ENCODE peak calls at places on chromosomes 6 and 20, in seven cellular contexts. X is epithelial cell of esophagus, V is SHP77, P is EL, K is fibroblast of mammary gland, E is heart right ventricle, R is sciatic nerve. N is an unnamed sample.

GRCh38 chr6:132907915-132908314 is 93.5 kb downstream of the RPS12 start:
- DNase-seq in X (peak), V (no peak), P (peak), K (peak), E (no peak), R (no peak), N (no peak)

GRCh38 chr20:59139998-59140397 is 23.6 kb upstream of the ZNF831 start:
- DNase-seq in X (no peak), V (no peak), P (no peak), K (no peak), E (no peak), R (no peak), N (no peak)

GRCh38 chr20:52311209-52311794 is 119.7 kb upstream of the ZFP64 start:
- DNase-seq in X (no peak), V (no peak), P (no peak), K (no peak), E (no peak), R (no peak), N (no peak)

GRCh38 chr6:135173242-135173988 is 7.7 kb upstream of the MYB start:
- DNase-seq in X (no peak), V (no peak), P (no peak), K (no peak), E (no peak), R (no peak), N (no peak)

GRCh38 chr20:59042151-59042795 is at the start of gene PRELID3B:
- DNase-seq in X (peak), V (peak), P (peak), K (peak), E (peak), R (no peak), N (peak)

GRCh38 chr6:84035484-84035883 is 1.9 kb downstream of the MRAP2 start:
- DNase-seq in X (no peak), V (no peak), P (no peak), K (no peak), E (no peak), R (no peak), N (no peak)

GRCh38 chr6:157699777-157700636 is 123.0 kb upstream of the SNX9 start:
- DNase-seq in X (no peak), V (no peak), P (no peak), K (no peak), E (no peak), R (no peak), N (no peak)

GRCh38 chr6:160226118-160226541 is 32.5 kb downstream of the SLC22A2 start:
- DNase-seq in X (peak), V (no peak), P (no peak), K (peak), E (no peak), R (no peak), N (no peak)

GRCh38 chr6:128521302-128521632 is 868 bp upstream of the PTPRK start:
- DNase-seq in X (no peak), V (no peak), P (no peak), K (peak), E (no peak), R (no peak), N (no peak)

GRCh38 chr6:154202334-154202733 is 154.3 kb downstream of the IPCEF1 start:
- DNase-seq in X (peak), V (no peak), P (no peak), K (no peak), E (no peak), R (no peak), N (no peak)

GRCh38 chr6:32952817-32953739 is at the start of gene HLA-DMA:
- DNase-seq in X (peak), V (peak), P (peak), K (peak), E (peak), R (peak), N (peak)

GRCh38 chr20:33301192-33301930 is 18.3 kb downstream of the BPIFB1 start:
- DNase-seq in X (no peak), V (no peak), P (peak), K (peak), E (no peak), R (no peak), N (no peak)

GRCh38 chr6:17705428-17705777 is 1.3 kb downstream of the NUP153 start:
- DNase-seq in X (peak), V (no peak), P (peak), K (peak), E (peak), R (no peak), N (peak)

GRCh38 chr6:107646176-107646575 is 156.3 kb downstream of the SOBP start:
- DNase-seq in X (no peak), V (no peak), P (no peak), K (peak), E (peak), R (no peak), N (no peak)

GRCh38 chr6:25359191-25359861 is 80.2 kb downstream of the CARMIL1 start:
- DNase-seq in X (peak), V (no peak), P (peak), K (peak), E (peak), R (no peak), N (peak)

GRCh38 chr6:94270040-94270689 is 850.8 kb upstream of the EPHA7 start:
- DNase-seq in X (no peak), V (peak), P (no peak), K (no peak), E (no peak), R (no peak), N (no peak)

GRCh38 chr6:3269412-3269975 is 10.7 kb downstream of the PSMG4 start:
- DNase-seq in X (no peak), V (no peak), P (no peak), K (peak), E (no peak), R (no peak), N (no peak)

GRCh38 chr6:127225497-127225896 is 41.2 kb upstream of the RNF146 start:
- DNase-seq in X (peak), V (no peak), P (no peak), K (no peak), E (no peak), R (no peak), N (no peak)

GRCh38 chr6:118618676-118619377 is 32.6 kb downstream of the CEP85L start:
- DNase-seq in X (peak), V (peak), P (peak), K (peak), E (peak), R (peak), N (peak)

GRCh38 chr6:112571486-112571885 is 224.4 kb downstream of the RFPL4B start:
- DNase-seq in X (no peak), V (no peak), P (peak), K (peak), E (peak), R (no peak), N (peak)

GRCh38 chr20:34412453-34412852 is 49.4 kb downstream of the ITCH start:
- DNase-seq in X (no peak), V (no peak), P (no peak), K (no peak), E (no peak), R (no peak), N (no peak)

GRCh38 chr6:47209632-47210031 is 100.1 kb downstream of the TNFRSF21 start:
- DNase-seq in X (peak), V (no peak), P (peak), K (peak), E (no peak), R (no peak), N (no peak)

GRCh38 chr6:21164768-21165326 is 428.7 kb upstream of the SOX4 start:
- DNase-seq in X (no peak), V (no peak), P (peak), K (peak), E (no peak), R (no peak), N (no peak)

GRCh38 chr20:50980851-50981713 is 22.5 kb downstream of the MOCS3 start:
- DNase-seq in X (peak), V (peak), P (peak), K (peak), E (peak), R (peak), N (no peak)

GRCh38 chr6:77457720-77458349 is 5.5 kb downstream of the HTR1B start:
- DNase-seq in X (peak), V (peak), P (peak), K (peak), E (peak), R (peak), N (peak)

GRCh38 chr6:109381007-109381746 is 1.1 kb downstream of the CD164 start:
- DNase-seq in X (no peak), V (no peak), P (peak), K (peak), E (no peak), R (no peak), N (no peak)

GRCh38 chr20:33257237-33257636 is 21.4 kb downstream of the BPIFA1 start:
- DNase-seq in X (no peak), V (no peak), P (no peak), K (no peak), E (no peak), R (no peak), N (no peak)

GRCh38 chr6:63844287-63844686 is 208.7 kb downstream of the PHF3 start:
- DNase-seq in X (peak), V (no peak), P (peak), K (peak), E (no peak), R (no peak), N (no peak)

GRCh38 chr20:17676942-17677341 is 5.1 kb downstream of the RRBP1 start:
- DNase-seq in X (no peak), V (no peak), P (peak), K (peak), E (no peak), R (no peak), N (no peak)

GRCh38 chr6:145349950-145350510 is 385.3 kb downstream of the EPM2A start:
- DNase-seq in X (no peak), V (no peak), P (no peak), K (no peak), E (peak), R (no peak), N (no peak)

GRCh38 chr6:134092449-134092848 is 40.0 kb upstream of the SLC2A12 start:
- DNase-seq in X (no peak), V (no peak), P (no peak), K (no peak), E (no peak), R (no peak), N (no peak)

GRCh38 chr20:10359621-10360040 is 74.4 kb downstream of the MKKS start:
- DNase-seq in X (no peak), V (no peak), P (peak), K (no peak), E (no peak), R (no peak), N (no peak)